ENCODE peak calls at places on chromosomes 2 and 18, in seven cellular contexts. K is GM04504; O is central memory CD4-positive, alpha-beta T cell; E is MCF 10A; F is stimulated activated CD4-positive, alpha-beta T cell treated with anti-CD3 and anti-CD28 coated beads, TNF-alpha, amount 100 ng/mL, for 48 hours; B is EL; Y is CD8-positive, alpha-beta T cell. W is an unnamed sample.

GRCh38 chr2:240600451-240600961 is 14.0 kb downstream of the CAPN10 start:
- DNase-seq in F (no peak), Y (no peak), E (no peak), O (no peak), K (no peak), B (no peak), W (peak)

GRCh38 chr2:24816884-24817283 is 23.7 kb downstream of the CENPO start:
- DNase-seq in F (no peak), Y (no peak), E (peak), K (peak), B (peak), O (no peak), W (no peak)

GRCh38 chr18:68840554-68841263 is 42.8 kb downstream of the CCDC102B start:
- DNase-seq in F (no peak), Y (no peak), E (peak), B (peak), K (peak), O (no peak), W (no peak)

GRCh38 chr18:1103567-1103966 is 198.9 kb downstream of the ADCYAP1 start:
- DNase-seq in E (no peak), K (no peak), Y (no peak), O (no peak), F (no peak), B (no peak), W (no peak)

GRCh38 chr2:151886235-151886634 is 58.0 kb upstream of the ARL5A start:
- DNase-seq in F (no peak), K (no peak), Y (no peak), O (no peak), E (peak), B (no peak), W (no peak)

GRCh38 chr2:166331468-166331867 is 44.3 kb downstream of the SCN9A start:
- DNase-seq in E (no peak), O (no peak), F (no peak), B (peak), Y (no peak), K (no peak), W (no peak)

GRCh38 chr2:63975437-63976124 is 43.6 kb downstream of the VPS54 start:
- DNase-seq in O (no peak), E (no peak), Y (no peak), F (peak), K (no peak), B (no peak), W (no peak)

GRCh38 chr2:73851274-73851673 is 22.5 kb downstream of the STAMBP start:
- DNase-seq in F (no peak), Y (no peak), B (no peak), O (no peak), E (peak), K (no peak), W (no peak)

GRCh38 chr2:170155723-170156253 is 22.2 kb upstream of the MYO3B start:
- DNase-seq in O (no peak), K (no peak), B (peak), E (no peak), F (no peak), Y (no peak), W (no peak)

GRCh38 chr2:28356095-28356911 is 36.4 kb upstream of the FOSL2 start:
- DNase-seq in B (peak), K (peak), O (peak), E (peak), F (no peak), Y (no peak), W (peak)

GRCh38 chr2:128313076-128313836 is 5.4 kb downstream of the HS6ST1 start:
- DNase-seq in F (no peak), O (no peak), Y (peak), E (peak), K (no peak), B (peak), W (peak)

GRCh38 chr2:30559544-30559943 is 112.5 kb downstream of the LCLAT1 start:
- DNase-seq in O (no peak), K (no peak), B (no peak), Y (no peak), F (no peak), E (no peak), W (no peak)

GRCh38 chr2:45001629-45002385 is 7.4 kb downstream of the SIX2 start:
- DNase-seq in F (no peak), K (no peak), Y (no peak), B (no peak), O (no peak), E (no peak), W (no peak)

GRCh38 chr2:166593403-166593802 is 99.4 kb upstream of the SCN7A start:
- DNase-seq in E (no peak), O (no peak), F (no peak), Y (no peak), K (no peak), B (peak), W (no peak)

GRCh38 chr2:217733461-217733860 is 269.3 kb downstream of the TNS1 start:
- DNase-seq in B (no peak), E (no peak), K (no peak), O (no peak), Y (no peak), F (no peak), W (no peak)

GRCh38 chr18:50917021-50917420 is 38.1 kb downstream of the ME2 start:
- DNase-seq in E (no peak), K (no peak), O (no peak), Y (no peak), F (no peak), B (peak), W (no peak)

GRCh38 chr2:207528980-207529329 is 807 bp upstream of the CREB1 start:
- DNase-seq in K (no peak), E (peak), F (peak), B (peak), O (peak), Y (peak), W (no peak)

GRCh38 chr2:70671059-70671685 is 96.8 kb downstream of the ADD2 start:
- DNase-seq in K (peak), Y (no peak), O (no peak), B (peak), E (no peak), F (no peak), W (no peak)

GRCh38 chr18:48542513-48543181 is 3.8 kb downstream of the CTIF start:
- DNase-seq in F (no peak), E (no peak), B (no peak), Y (peak), O (no peak), K (no peak), W (no peak)

GRCh38 chr18:24395049-24395780 is 2.4 kb downstream of the OSBPL1A start:
- DNase-seq in E (peak), K (no peak), O (no peak), F (no peak), B (no peak), Y (no peak), W (no peak)

GRCh38 chr2:71952572-71953188 is 195.0 kb downstream of the CYP26B1 start:
- DNase-seq in B (peak), O (no peak), K (no peak), E (peak), Y (peak), F (no peak), W (no peak)

GRCh38 chr18:59087391-59087790 is 52.3 kb upstream of the SEC11C start:
- DNase-seq in O (peak), K (no peak), Y (no peak), E (no peak), F (no peak), B (no peak), W (no peak)

GRCh38 chr2:144233226-144234114 is 286.4 kb downstream of the ZEB2 start:
- DNase-seq in F (no peak), B (no peak), Y (no peak), O (no peak), K (no peak), E (no peak), W (no peak)

GRCh38 chr18:72878561-72878960 is 10.8 kb upstream of the NETO1 start:
- DNase-seq in K (no peak), O (no peak), E (no peak), F (no peak), B (no peak), Y (no peak), W (no peak)

GRCh38 chr18:78972385-78972918 is 7.2 kb upstream of the SALL3 start:
- DNase-seq in E (no peak), K (no peak), Y (peak), B (no peak), F (no peak), O (no peak), W (no peak)

GRCh38 chr2:62570861-62571698 is 65.1 kb upstream of the TMEM17 start:
- DNase-seq in B (no peak), E (no peak), O (no peak), Y (no peak), K (no peak), F (no peak), W (peak)

GRCh38 chr2:54942373-54942772 is 107.9 kb downstream of the RTN4 start:
- DNase-seq in O (peak), E (no peak), K (no peak), Y (peak), F (no peak), B (no peak), W (no peak)

GRCh38 chr18:71844810-71845209 is 699.3 kb downstream of the CBLN2 start:
- DNase-seq in O (no peak), F (no peak), E (no peak), K (no peak), B (no peak), Y (no peak), W (no peak)

GRCh38 chr2:201406077-201406662 is 45.1 kb downstream of the TRAK2 start:
- DNase-seq in E (peak), Y (no peak), O (no peak), F (no peak), B (peak), K (peak), W (no peak)

GRCh38 chr2:132374551-132374950 is 42.1 kb upstream of the GPR39 start:
- DNase-seq in K (peak), B (peak), Y (no peak), E (no peak), F (no peak), O (no peak), W (no peak)

GRCh38 chr2:151409601-151410484 is at the start of gene RIF1:
- DNase-seq in B (peak), O (peak), E (peak), K (peak), F (peak), Y (peak), W (peak)

GRCh38 chr2:171522804-171523338 is 597 bp downstream of the CYBRD1 start:
- DNase-seq in Y (no peak), F (no peak), E (no peak), K (no peak), B (no peak), O (no peak), W (peak)

W was measured in lower lobe of right lung.